ENCODE peak calls at places on chromosomes 2 and 18, in four cellular contexts. C is H1, M is GM12878, E is SK-N-SH. L is an unnamed sample.

GRCh38 chr2:188326290-188326668 is 34.6 kb downstream of the GULP1 start:
- DNase-seq in E (no peak), C (no peak), M (no peak), L (no peak)

GRCh38 chr2:15092691-15093090 is 460.2 kb downstream of the LRATD1 start:
- DNase-seq in C (no peak), E (no peak), M (no peak), L (no peak)

GRCh38 chr2:235639387-235639786 is 145.5 kb downstream of the AGAP1 start:
- DNase-seq in C (no peak), E (peak), M (no peak), L (no peak)

GRCh38 chr2:227177592-227178336 is 13.3 kb downstream of the COL4A3 start:
- DNase-seq in M (no peak), E (no peak), C (no peak), L (no peak)

GRCh38 chr2:86791574-86791973 is 861 bp upstream of the CD8A start:
- DNase-seq in C (no peak), M (no peak), E (peak), L (no peak)

GRCh38 chr2:182283512-182283911 is 143.3 kb downstream of the PDE1A start:
- DNase-seq in E (no peak), C (no peak), M (no peak), L (no peak)

GRCh38 chr18:79384151-79384807 is 11.5 kb upstream of the NFATC1 start:
- DNase-seq in C (no peak), M (no peak), E (peak), L (no peak)

GRCh38 chr2:205283721-205284270 is 398.5 kb upstream of the NRP2 start:
- DNase-seq in M (no peak), E (no peak), C (no peak), L (no peak)

GRCh38 chr2:197215988-197216979 is 94.3 kb downstream of the ANKRD44 start:
- DNase-seq in C (no peak), M (peak), E (no peak), L (no peak)

GRCh38 chr2:15158117-15158516 is 403.0 kb downstream of the NBAS start:
- DNase-seq in M (no peak), E (no peak), C (peak), L (no peak)

GRCh38 chr2:62814132-62814531 is 108.6 kb downstream of the EHBP1 start:
- DNase-seq in M (no peak), C (no peak), E (no peak), L (no peak)

GRCh38 chr2:62826141-62826540 is 120.6 kb downstream of the EHBP1 start:
- DNase-seq in E (no peak), M (no peak), C (no peak), L (no peak)

GRCh38 chr2:181281206-181281832 is 175.9 kb upstream of the ITGA4 start:
- DNase-seq in M (no peak), C (no peak), E (no peak), L (no peak)

GRCh38 chr2:53098323-53099073 is 669.1 kb upstream of the CHAC2 start:
- DNase-seq in E (no peak), M (no peak), C (no peak), L (no peak)

GRCh38 chr2:35960596-35960995 is 395.0 kb upstream of the CRIM1 start:
- DNase-seq in E (no peak), M (no peak), C (no peak), L (no peak)

GRCh38 chr2:234257859-234258561 is 207.5 kb downstream of the SPP2 start:
- DNase-seq in C (peak), M (no peak), E (peak), L (peak)

GRCh38 chr2:66577331-66578041 is 142.6 kb downstream of the MEIS1 start:
- DNase-seq in E (no peak), M (no peak), C (peak), L (no peak)

GRCh38 chr2:210288376-210288775 is 26.6 kb downstream of the MYL1 start:
- DNase-seq in E (no peak), C (no peak), M (no peak), L (no peak)

GRCh38 chr2:121721926-121722325 is 14.7 kb downstream of the NIFK start:
- DNase-seq in M (no peak), E (no peak), C (no peak), L (no peak)

GRCh38 chr18:56115072-56116038 is 523.0 kb downstream of the TXNL1 start:
- DNase-seq in C (no peak), E (no peak), M (no peak), L (no peak)

GRCh38 chr2:105919191-105919811 is 174.6 kb downstream of the NCK2 start:
- DNase-seq in C (no peak), M (no peak), E (no peak), L (peak)

GRCh38 chr18:9757851-9758587 is 49.9 kb downstream of the RAB31 start:
- DNase-seq in E (no peak), C (no peak), M (no peak), L (no peak)

GRCh38 chr2:38148501-38148900 is 72.5 kb upstream of the CYP1B1 start:
- DNase-seq in E (no peak), C (no peak), M (no peak), L (peak)

GRCh38 chr2:61537590-61538178 is 472 bp downstream of the XPO1 start:
- DNase-seq in E (no peak), C (no peak), M (no peak), L (no peak)

GRCh38 chr2:143229952-143230351 is 100.7 kb downstream of the ARHGAP15 start:
- DNase-seq in E (no peak), M (no peak), C (no peak), L (no peak)

GRCh38 chr2:54492335-54492734 is 36.2 kb downstream of the SPTBN1 start:
- DNase-seq in C (no peak), M (no peak), E (no peak), L (peak)

GRCh38 chr2:143087033-143087432 is 42.2 kb upstream of the ARHGAP15 start:
- DNase-seq in C (no peak), E (no peak), M (no peak), L (no peak)

GRCh38 chr2:65545818-65546217 is 113.4 kb upstream of the SPRED2 start:
- DNase-seq in E (no peak), M (no peak), C (no peak), L (no peak)

GRCh38 chr2:156896294-156896693 is 361.2 kb upstream of the GALNT5 start:
- DNase-seq in E (no peak), C (no peak), M (peak), L (no peak)

GRCh38 chr2:207490441-207490840 is 39.3 kb upstream of the CREB1 start:
- DNase-seq in E (no peak), C (no peak), M (no peak), L (no peak)
- TF ChIP-seq TCF12 in E (no peak), C (no peak), M (no peak), L (no peak)

GRCh38 chr2:96195410-96196071 is 13.1 kb downstream of the STARD7 start:
- DNase-seq in C (no peak), M (no peak), E (no peak), L (peak)
- TF ChIP-seq TCF12 in C (no peak), M (no peak), E (no peak), L (no peak)

GRCh38 chr2:73264332-73264606 is 20.0 kb downstream of the FBXO41 start:
- DNase-seq in M (no peak), E (no peak), C (no peak), L (no peak)
- TF ChIP-seq TCF12 in M (no peak), E (no peak), C (no peak), L (no peak)

GRCh38 chr2:20588918-20589871 is 61.7 kb downstream of the HS1BP3 start:
- DNase-seq in C (no peak), E (no peak), M (no peak), L (no peak)

GRCh38 chr2:20589975-20590703 is 60.8 kb downstream of the HS1BP3 start:
- DNase-seq in E (no peak), C (no peak), M (no peak), L (no peak)

GRCh38 chr2:20593072-20594034 is 57.5 kb downstream of the HS1BP3 start:
- DNase-seq in C (no peak), E (no peak), M (no peak), L (peak)

GRCh38 chr2:20592106-20593071 is 58.5 kb downstream of the HS1BP3 start:
- DNase-seq in C (no peak), M (no peak), E (no peak), L (peak)

GRCh38 chr2:20590704-20591515 is 60.0 kb downstream of the HS1BP3 start:
- DNase-seq in C (no peak), E (peak), M (no peak), L (no peak)
- TF ChIP-seq TCF12 in C (no peak), E (no peak), M (no peak), L (no peak)

GRCh38 chr2:24785704-24786321 is 7.4 kb downstream of the PTRHD1 start:
- DNase-seq in C (no peak), E (no peak), M (peak), L (no peak)
- TF ChIP-seq TCF12 in C (no peak), E (no peak), M (no peak), L (no peak)

GRCh38 chr2:119517433-119517832 is 6.8 kb downstream of the SCTR start:
- DNase-seq in M (no peak), E (peak), C (peak), L (peak)
- TF ChIP-seq TCF12 in M (no peak), E (no peak), C (no peak), L (no peak)

GRCh38 chr18:77088977-77089795 is 43.4 kb downstream of the MBP start:
- DNase-seq in E (no peak), C (no peak), M (no peak), L (no peak)
- TF ChIP-seq TCF12 in E (peak), C (peak), M (no peak), L (no peak)

GRCh38 chr2:240820607-240821428 is 799 bp upstream of the KIF1A start:
- DNase-seq in C (peak), E (peak), M (no peak), L (no peak)

GRCh38 chr2:240818543-240819403 is 1.2 kb downstream of the KIF1A start:
- DNase-seq in E (peak), C (peak), M (no peak), L (no peak)

GRCh38 chr2:240821429-240821778 is 1.4 kb upstream of the KIF1A start:
- DNase-seq in M (no peak), E (no peak), C (no peak), L (no peak)

GRCh38 chr2:240819404-240820013 is 510 bp downstream of the KIF1A start:
- DNase-seq in M (no peak), E (peak), C (no peak), L (no peak)

DNA sequence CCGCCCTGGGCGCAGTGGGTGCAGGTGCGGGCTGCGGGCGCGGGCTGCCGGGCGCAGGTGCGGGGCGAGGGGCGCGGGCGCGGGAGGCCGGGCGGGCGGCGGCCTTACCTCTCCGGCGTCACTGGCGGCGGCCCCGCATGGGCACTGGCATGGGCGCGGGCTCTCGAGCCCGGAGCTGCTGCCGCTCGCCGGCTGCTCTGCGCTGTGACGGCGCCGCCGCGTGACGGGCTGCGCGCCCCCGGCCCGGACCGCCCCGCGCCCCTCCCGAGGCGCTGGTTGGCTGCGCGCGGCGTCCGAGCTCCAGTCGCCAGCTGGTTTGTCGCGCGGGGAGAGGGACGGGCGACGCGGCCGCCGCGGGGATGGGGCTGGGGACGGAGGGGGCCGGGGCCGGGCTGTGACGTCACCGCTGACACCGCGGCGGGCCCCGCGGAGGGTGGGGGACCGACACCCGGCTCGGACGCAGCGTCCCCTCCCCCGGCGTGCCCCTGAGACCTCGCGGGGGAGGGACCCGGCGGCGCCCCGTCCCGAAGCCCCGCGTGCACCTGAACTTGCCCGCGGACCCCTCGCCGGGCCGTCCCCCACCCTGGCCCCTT is at the start of gene KIF1A:
- DNase-seq in M (no peak), E (peak), C (peak), L (no peak)
- TF ChIP-seq TCF12 in M (no peak), E (no peak), C (no peak), L (no peak)